ENCODE peak calls at places on chromosomes 13 and 19, in seven cellular contexts. O is CD8-positive, alpha-beta T cell; Q is astrocyte; K is testis; S is endodermal cell; X is lung; U is neural progenitor cell. C is an unnamed sample.

GRCh38 chr19:3105641-3106508 is 11.7 kb downstream of the GNA11 start:
- DNase-seq in Q (no peak), U (no peak), K (no peak), O (no peak), S (no peak), X (no peak), C (no peak)

GRCh38 chr19:3056454-3057016 is 5.8 kb downstream of the TLE5 start:
- DNase-seq in X (no peak), Q (no peak), U (peak), S (peak), K (peak), O (no peak), C (no peak)

GRCh38 chr13:113947321-113948033 is 26.4 kb downstream of the C13orf46 start:
- DNase-seq in X (no peak), Q (no peak), O (no peak), S (peak), K (peak), U (peak), C (peak)

GRCh38 chr19:17829855-17830566 is 8.7 kb upstream of the INSL3 start:
- DNase-seq in S (peak), U (peak), X (no peak), K (peak), O (no peak), Q (peak), C (peak)

GRCh38 chr13:24663089-24663395 is 17.2 kb upstream of the ATP12A start:
- DNase-seq in K (no peak), X (no peak), O (no peak), Q (no peak), S (no peak), U (no peak), C (no peak)

GRCh38 chr19:44512326-44513298 is 12.3 kb upstream of the ZNF180 start:
- DNase-seq in K (peak), X (no peak), Q (peak), S (peak), O (no peak), U (peak), C (peak)

GRCh38 chr19:2624537-2625091 is 77.9 kb downstream of the GNG7 start:
- DNase-seq in S (peak), Q (no peak), O (no peak), K (peak), X (no peak), U (peak), C (no peak)

GRCh38 chr19:51433092-51433491 is 15.7 kb upstream of the SIGLEC10 start:
- DNase-seq in Q (no peak), X (no peak), U (no peak), K (no peak), O (no peak), S (no peak), C (no peak)

GRCh38 chr13:40996433-40997095 is 22.6 kb downstream of the ELF1 start:
- DNase-seq in K (no peak), O (no peak), X (no peak), S (no peak), U (no peak), Q (no peak), C (no peak)

DNA sequence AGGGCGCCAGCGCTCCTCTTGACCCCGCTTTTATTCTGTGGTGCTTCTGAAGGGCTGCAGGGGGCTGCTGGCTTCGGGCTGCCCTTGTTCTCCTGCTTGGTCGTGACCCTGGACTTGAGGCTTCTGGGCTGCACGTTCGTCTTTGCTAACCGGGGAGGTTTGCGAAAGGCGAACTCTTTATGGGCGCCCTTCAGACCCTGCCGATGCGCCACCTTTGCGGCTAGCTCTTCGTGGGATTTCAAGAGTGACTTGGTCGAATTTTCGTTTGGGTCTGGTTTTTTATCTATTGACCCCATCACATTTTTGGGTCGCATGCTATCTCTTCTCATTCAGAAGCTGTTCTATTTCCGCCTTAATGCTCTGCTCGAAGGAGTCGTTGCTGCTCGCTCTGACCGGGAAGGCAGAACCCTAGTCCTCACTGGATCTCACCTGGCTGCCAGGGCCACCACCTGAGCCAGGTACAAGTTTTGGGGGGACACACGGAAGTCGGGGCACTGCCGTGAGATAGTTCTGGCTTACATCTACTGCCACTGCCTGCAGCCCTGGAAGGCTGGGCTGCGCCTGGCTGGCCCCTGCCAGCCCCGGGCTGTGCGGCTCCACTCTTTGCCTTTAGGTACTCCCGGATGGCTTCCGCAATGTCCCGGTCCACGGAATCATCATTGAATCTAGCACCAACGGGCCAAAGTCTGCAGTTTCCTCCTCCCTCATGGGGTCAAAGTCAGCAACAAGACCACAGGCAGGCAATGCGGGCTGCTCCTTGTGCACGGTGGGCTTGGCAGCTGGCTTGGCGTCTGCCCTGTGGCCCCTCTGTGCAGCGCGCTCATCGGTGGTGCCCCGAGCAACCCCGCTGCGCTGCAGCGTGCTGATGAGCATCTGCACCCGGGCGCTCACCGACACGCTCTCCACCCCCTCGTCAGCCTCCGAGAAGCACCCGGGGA is 16.2 kb downstream of the RB1 start:
- DNase-seq in Q (no peak), K (no peak), U (no peak), S (no peak), O (no peak), X (no peak), C (no peak)
- H3K4me3 ChIP-seq in Q (no peak), K (peak), U (no peak), S (no peak), O (peak), X (no peak), C (no peak)

GRCh38 chr13:110044521-110045200 is 258.3 kb upstream of the IRS2 start:
- DNase-seq in X (no peak), O (no peak), U (peak), K (no peak), S (peak), Q (peak), C (peak)
- TF ChIP-seq CTCF in X (no peak), O (no peak), U (no peak), K (no peak), S (peak), Q (no peak), C (peak)

DNA sequence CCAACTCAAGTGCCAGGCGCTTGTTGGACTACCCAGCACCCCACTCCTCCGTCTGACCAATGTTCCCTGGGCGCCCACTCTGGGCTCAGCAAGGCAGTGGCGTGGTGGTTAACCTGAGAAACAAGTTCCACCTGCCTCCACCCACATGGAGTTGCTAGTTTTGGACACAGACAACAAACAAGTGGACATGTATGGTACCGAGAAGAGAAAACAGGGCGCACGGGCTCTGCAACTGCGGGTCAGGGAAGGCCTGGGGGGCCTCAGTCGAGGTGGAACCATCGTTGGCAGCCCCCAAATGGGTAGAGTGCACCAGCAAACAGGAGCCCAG is 2.5 kb downstream of the MIER2 start:
- DNase-seq in Q (no peak), U (no peak), O (no peak), S (no peak), X (no peak), K (no peak), C (no peak)
- H3K4me3 ChIP-seq in Q (peak), U (no peak), O (no peak), S (peak), X (no peak), K (no peak), C (no peak)

DNA sequence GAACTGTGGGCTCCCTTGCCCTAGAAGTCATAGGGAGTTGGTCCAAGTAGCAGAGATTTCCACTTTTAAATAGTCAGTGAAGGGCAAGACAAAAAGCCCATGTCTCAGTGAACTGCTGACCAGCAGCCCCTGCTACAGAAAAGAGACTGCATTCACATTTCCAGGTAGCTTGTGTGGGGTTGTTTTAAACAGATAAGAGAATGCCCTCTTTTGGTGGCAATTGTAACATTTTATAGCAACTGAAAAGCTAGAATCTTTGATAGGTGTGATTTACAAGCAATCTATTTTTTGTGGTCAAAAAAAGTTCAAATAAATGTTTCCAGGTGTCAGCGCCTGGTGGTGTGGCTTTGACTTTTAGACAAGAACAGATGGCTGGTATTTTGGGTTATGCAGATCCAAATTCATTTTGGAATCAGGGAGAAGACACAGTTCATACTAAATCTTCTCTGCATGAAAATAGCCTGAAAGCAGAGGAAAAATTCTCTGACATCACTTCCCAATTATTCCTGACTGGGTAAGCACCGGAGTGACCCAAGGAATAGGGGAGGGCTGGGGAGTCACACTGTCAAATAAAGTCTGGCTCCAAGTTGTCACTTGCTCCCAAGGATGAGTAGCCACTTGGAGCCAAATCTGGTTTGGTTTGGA is 26.2 kb upstream of the GPR12 start:
- DNase-seq in X (no peak), U (no peak), Q (no peak), K (no peak), S (no peak), O (no peak), C (no peak)
- TF ChIP-seq CTCF in X (no peak), U (no peak), Q (no peak), K (no peak), S (no peak), O (no peak), C (no peak)

GRCh38 chr19:18955042-18955441 is 14.0 kb upstream of the HOMER3 start:
- DNase-seq in Q (no peak), U (no peak), K (no peak), S (no peak), X (no peak), O (no peak), C (no peak)
- H3K4me3 ChIP-seq in Q (no peak), U (no peak), K (no peak), S (no peak), X (no peak), O (no peak), C (no peak)

GRCh38 chr13:27797228-27797624 is 4.9 kb downstream of the GSX1 start:
- DNase-seq in K (peak), X (no peak), U (peak), S (peak), Q (no peak), O (no peak), C (peak)
- TF ChIP-seq CTCF in K (no peak), X (no peak), U (peak), S (peak), Q (no peak), O (no peak), C (peak)